ENCODE peak calls at places on chromosomes 16 and 17, in ten cellular contexts. J, C, G, V, F, P, M, Q, K and I are unnamed samples.

GRCh38 chr17:19346351-19347255 is 15.9 kb downstream of the B9D1 start:
- DNase-seq in J (no peak), C (no peak), G (no peak), V (no peak), F (no peak), P (peak), M (peak), Q (no peak), K (no peak), I (peak)

GRCh38 chr16:87457051-87457611 is 35.7 kb downstream of the ZCCHC14 start:
- DNase-seq in J (no peak), C (no peak), G (no peak), V (no peak), F (no peak), P (no peak), M (no peak), Q (no peak), K (no peak), I (no peak)

GRCh38 chr16:52441886-52442285 is 105.1 kb downstream of the TOX3 start:
- DNase-seq in J (no peak), C (no peak), G (no peak), V (no peak), F (no peak), P (no peak), M (no peak), Q (no peak), K (no peak), I (no peak)

GRCh38 chr16:11175106-11175795 is 80.8 kb downstream of the SOCS1 start:
- DNase-seq in J (no peak), C (no peak), G (no peak), V (no peak), F (no peak), P (no peak), M (no peak), Q (no peak), K (no peak), I (no peak)

GRCh38 chr17:21161498-21162393 is 35.0 kb downstream of the DHRS7B start:
- DNase-seq in J (no peak), C (no peak), G (no peak), V (no peak), F (no peak), P (peak), M (no peak), Q (no peak), K (no peak), I (no peak)

GRCh38 chr16:49809112-49809511 is 46.8 kb downstream of the ZNF423 start:
- DNase-seq in J (no peak), C (no peak), G (no peak), V (no peak), F (no peak), P (no peak), M (no peak), Q (no peak), K (no peak), I (no peak)

GRCh38 chr17:11545696-11546095 is 52.6 kb upstream of the DNAH9 start:
- DNase-seq in J (no peak), C (no peak), G (no peak), V (no peak), F (no peak), P (no peak), M (no peak), Q (no peak), K (no peak), I (no peak)

GRCh38 chr17:29855686-29856085 is 74.3 kb downstream of the SSH2 start:
- DNase-seq in J (no peak), C (no peak), G (no peak), V (no peak), F (no peak), P (peak), M (no peak), Q (no peak), K (no peak), I (no peak)

GRCh38 chr17:49585422-49586027 is 9.9 kb downstream of the NXPH3 start:
- DNase-seq in J (no peak), C (no peak), G (no peak), V (peak), F (no peak), P (no peak), M (no peak), Q (no peak), K (no peak), I (no peak)

GRCh38 chr17:59154721-59155438 is at the start of gene SKA2:
- DNase-seq in J (peak), C (peak), G (no peak), V (peak), F (no peak), P (no peak), M (peak), Q (peak), K (peak), I (peak)

GRCh38 chr17:62672957-62673356 is 45.5 kb downstream of the MRC2 start:
- DNase-seq in J (no peak), C (no peak), G (no peak), V (no peak), F (no peak), P (no peak), M (no peak), Q (no peak), K (no peak), I (no peak)

GRCh38 chr17:69448431-69449102 is 34.1 kb downstream of the MAP2K6 start:
- DNase-seq in J (no peak), C (peak), G (peak), V (no peak), F (peak), P (no peak), M (peak), Q (no peak), K (no peak), I (no peak)

GRCh38 chr17:2710804-2711607 is 558 bp downstream of the CLUH start:
- DNase-seq in J (peak), C (no peak), G (no peak), V (peak), F (no peak), P (no peak), M (no peak), Q (no peak), K (no peak), I (no peak)

GRCh38 chr17:75625813-75626486 is 7.3 kb upstream of the SMIM5 start:
- DNase-seq in J (peak), C (peak), G (no peak), V (peak), F (no peak), P (no peak), M (no peak), Q (no peak), K (peak), I (peak)

GRCh38 chr16:2537451-2538379 is at the start of gene PDPK1:
- DNase-seq in J (peak), C (peak), G (peak), V (peak), F (peak), P (peak), M (peak), Q (peak), K (peak), I (peak)

GRCh38 chr17:81814748-81815645 is 11.0 kb downstream of the GCGR start:
- DNase-seq in J (no peak), C (no peak), G (no peak), V (peak), F (no peak), P (no peak), M (no peak), Q (peak), K (no peak), I (peak)

GRCh38 chr16:30131869-30132475 is 9.0 kb upstream of the MAPK3 start:
- DNase-seq in J (no peak), C (no peak), G (no peak), V (no peak), F (no peak), P (no peak), M (no peak), Q (peak), K (no peak), I (peak)

GRCh38 chr17:34451313-34451712 is 88.3 kb upstream of the CCL1 start:
- DNase-seq in J (no peak), C (no peak), G (no peak), V (no peak), F (no peak), P (no peak), M (no peak), Q (no peak), K (no peak), I (no peak)

GRCh38 chr16:29290631-29291247 is 115.8 kb downstream of the NPIPB11 start:
- DNase-seq in J (peak), C (peak), G (peak), V (peak), F (peak), P (peak), M (peak), Q (no peak), K (peak), I (peak)

GRCh38 chr17:37844158-37844976 is 79.8 kb upstream of the TBC1D3K start:
- DNase-seq in J (peak), C (peak), G (no peak), V (peak), F (peak), P (no peak), M (peak), Q (no peak), K (peak), I (peak)

GRCh38 chr17:63699638-63700527 is at the start of gene LIMD2:
- DNase-seq in J (peak), C (peak), G (peak), V (peak), F (no peak), P (no peak), M (peak), Q (peak), K (peak), I (peak)

GRCh38 chr16:1499756-1500464 is 6.8 kb downstream of the TELO2 start:
- DNase-seq in J (no peak), C (no peak), G (peak), V (no peak), F (no peak), P (no peak), M (no peak), Q (no peak), K (no peak), I (no peak)

GRCh38 chr17:63222655-63223054 is 223.5 kb downstream of the CYB561 start:
- DNase-seq in J (no peak), C (no peak), G (no peak), V (no peak), F (no peak), P (no peak), M (no peak), Q (no peak), K (no peak), I (peak)

GRCh38 chr16:66608241-66609138 is 4.0 kb downstream of the CMTM3 start:
- DNase-seq in J (peak), C (peak), G (peak), V (peak), F (peak), P (peak), M (peak), Q (peak), K (peak), I (peak)

GRCh38 chr17:74840989-74841666 is 18.6 kb downstream of the GRIN2C start:
- DNase-seq in J (no peak), C (no peak), G (peak), V (no peak), F (peak), P (no peak), M (peak), Q (no peak), K (no peak), I (no peak)

GRCh38 chr17:32487460-32488176 is 825 bp downstream of the CDK5R1 start:
- DNase-seq in J (no peak), C (peak), G (no peak), V (peak), F (no peak), P (no peak), M (no peak), Q (no peak), K (no peak), I (peak)

GRCh38 chr17:78128616-78129384 is at the start of gene TMC6:
- DNase-seq in J (peak), C (peak), G (peak), V (peak), F (peak), P (no peak), M (peak), Q (peak), K (peak), I (peak)

GRCh38 chr16:27450836-27451341 is 48.9 kb downstream of the IL21R start:
- DNase-seq in J (peak), C (no peak), G (no peak), V (no peak), F (no peak), P (no peak), M (no peak), Q (no peak), K (no peak), I (no peak)

GRCh38 chr17:45948881-45949624 is 50.0 kb upstream of the STH start:
- DNase-seq in J (peak), C (peak), G (peak), V (peak), F (peak), P (no peak), M (peak), Q (no peak), K (peak), I (peak)

GRCh38 chr16:19991614-19992013 is 82.1 kb downstream of the GPR139 start:
- DNase-seq in J (no peak), C (no peak), G (no peak), V (peak), F (no peak), P (no peak), M (no peak), Q (no peak), K (no peak), I (no peak)

GRCh38 chr16:86642084-86642483 is 63.7 kb downstream of the FOXL1 start:
- DNase-seq in J (no peak), C (no peak), G (no peak), V (no peak), F (no peak), P (no peak), M (no peak), Q (no peak), K (no peak), I (no peak)

GRCh38 chr17:81984773-81985410 is 7.5 kb downstream of the ASPSCR1 start:
- DNase-seq in J (no peak), C (no peak), G (no peak), V (no peak), F (no peak), P (no peak), M (no peak), Q (no peak), K (no peak), I (no peak)

GRCh38 chr16:75138636-75139035 is 9.7 kb upstream of the ZFP1 start:
- DNase-seq in J (no peak), C (no peak), G (no peak), V (no peak), F (no peak), P (no peak), M (no peak), Q (no peak), K (no peak), I (no peak)

GRCh38 chr17:72390675-72391501 is 270.1 kb downstream of the SOX9 start:
- DNase-seq in J (no peak), C (no peak), G (no peak), V (no peak), F (no peak), P (no peak), M (no peak), Q (no peak), K (no peak), I (no peak)

GRCh38 chr17:2713881-2714280 is 2.3 kb upstream of the CLUH start:
- DNase-seq in J (no peak), C (no peak), G (no peak), V (no peak), F (no peak), P (no peak), M (no peak), Q (no peak), K (no peak), I (no peak)

GRCh38 chr16:12833939-12834338 is 30.3 kb upstream of the CPPED1 start:
- DNase-seq in J (no peak), C (no peak), G (no peak), V (peak), F (no peak), P (no peak), M (no peak), Q (no peak), K (peak), I (peak)

GRCh38 chr16:24988593-24989338 is 26.4 kb downstream of the ARHGAP17 start:
- DNase-seq in J (no peak), C (no peak), G (no peak), V (peak), F (peak), P (no peak), M (no peak), Q (no peak), K (no peak), I (no peak)

GRCh38 chr17:7314719-7315569 is at the start of gene GPS2:
- DNase-seq in J (peak), C (peak), G (peak), V (peak), F (peak), P (no peak), M (peak), Q (peak), K (peak), I (peak)

GRCh38 chr17:16470302-16470701 is 21.7 kb downstream of the LRRC75A start:
- DNase-seq in J (no peak), C (no peak), G (no peak), V (no peak), F (peak), P (no peak), M (no peak), Q (peak), K (no peak), I (peak)

GRCh38 chr17:36938566-36939058 is 1.3 kb downstream of the LHX1 start:
- DNase-seq in J (no peak), C (no peak), G (no peak), V (no peak), F (no peak), P (no peak), M (no peak), Q (no peak), K (no peak), I (no peak)